ENCODE peak calls at places on chromosome 4, in eight cellular contexts. One of them, this sample, is unnamed.

GRCh38 chr4:24364852-24365251 is 219.5 kb downstream of the DHX15 start:
- DNase-seq in activated CD4-positive, alpha-beta T cell treated with anti-CD3 and anti-CD28 coated beads for 4 hours: no peak
- DNase-seq in CD4-positive, alpha-beta memory T cell: no peak
- DNase-seq in T-cell: no peak
- DNase-seq in ELR: no peak
- DNase-seq in D341Med: no peak
- DNase-seq in A172: no peak
- DNase-seq in H4: no peak
- DNase-seq in this sample: no peak

GRCh38 chr4:167282171-167282864 is 48.0 kb upstream of the SPOCK3 start:
- DNase-seq in T-cell: no peak
- DNase-seq in H4: no peak
- DNase-seq in ELR: peak
- DNase-seq in activated CD4-positive, alpha-beta T cell treated with anti-CD3 and anti-CD28 coated beads for 4 hours: no peak
- DNase-seq in A172: peak
- DNase-seq in D341Med: no peak
- DNase-seq in CD4-positive, alpha-beta memory T cell: no peak
- DNase-seq in this sample: peak

GRCh38 chr4:11632488-11632887 is 203.8 kb upstream of the HS3ST1 start:
- DNase-seq in H4: no peak
- DNase-seq in T-cell: no peak
- DNase-seq in CD4-positive, alpha-beta memory T cell: no peak
- DNase-seq in ELR: no peak
- DNase-seq in D341Med: no peak
- DNase-seq in activated CD4-positive, alpha-beta T cell treated with anti-CD3 and anti-CD28 coated beads for 4 hours: no peak
- DNase-seq in A172: peak
- DNase-seq in this sample: peak

GRCh38 chr4:109184421-109184956 is 118.0 kb downstream of the COL25A1 start:
- DNase-seq in T-cell: no peak
- DNase-seq in ELR: no peak
- DNase-seq in A172: peak
- DNase-seq in CD4-positive, alpha-beta memory T cell: no peak
- DNase-seq in activated CD4-positive, alpha-beta T cell treated with anti-CD3 and anti-CD28 coated beads for 4 hours: no peak
- DNase-seq in D341Med: no peak
- DNase-seq in H4: no peak
- DNase-seq in this sample: no peak

GRCh38 chr4:129747756-129748155 is 651.8 kb downstream of the C4orf33 start:
- DNase-seq in CD4-positive, alpha-beta memory T cell: no peak
- DNase-seq in activated CD4-positive, alpha-beta T cell treated with anti-CD3 and anti-CD28 coated beads for 4 hours: no peak
- DNase-seq in ELR: no peak
- DNase-seq in H4: no peak
- DNase-seq in T-cell: no peak
- DNase-seq in D341Med: no peak
- DNase-seq in A172: no peak
- DNase-seq in this sample: peak

GRCh38 chr4:31674313-31674947 is 954.3 kb downstream of the PCDH7 start:
- DNase-seq in CD4-positive, alpha-beta memory T cell: no peak
- DNase-seq in A172: peak
- DNase-seq in H4: peak
- DNase-seq in activated CD4-positive, alpha-beta T cell treated with anti-CD3 and anti-CD28 coated beads for 4 hours: no peak
- DNase-seq in D341Med: peak
- DNase-seq in ELR: peak
- DNase-seq in T-cell: no peak
- DNase-seq in this sample: peak

GRCh38 chr4:89998350-89999098 is 103.9 kb downstream of the MMRN1 start:
- DNase-seq in A172: no peak
- DNase-seq in CD4-positive, alpha-beta memory T cell: no peak
- DNase-seq in H4: no peak
- DNase-seq in activated CD4-positive, alpha-beta T cell treated with anti-CD3 and anti-CD28 coated beads for 4 hours: no peak
- DNase-seq in T-cell: no peak
- DNase-seq in ELR: no peak
- DNase-seq in D341Med: no peak
- DNase-seq in this sample: no peak

GRCh38 chr4:139728840-139729239 is 63.2 kb downstream of the MGST2 start:
- DNase-seq in D341Med: no peak
- DNase-seq in H4: no peak
- DNase-seq in CD4-positive, alpha-beta memory T cell: no peak
- DNase-seq in T-cell: no peak
- DNase-seq in activated CD4-positive, alpha-beta T cell treated with anti-CD3 and anti-CD28 coated beads for 4 hours: no peak
- DNase-seq in ELR: no peak
- DNase-seq in A172: no peak
- DNase-seq in this sample: no peak

GRCh38 chr4:109967798-109968520 is 55.3 kb downstream of the EGF start:
- DNase-seq in D341Med: no peak
- DNase-seq in T-cell: no peak
- DNase-seq in ELR: peak
- DNase-seq in H4: no peak
- DNase-seq in CD4-positive, alpha-beta memory T cell: no peak
- DNase-seq in A172: peak
- DNase-seq in activated CD4-positive, alpha-beta T cell treated with anti-CD3 and anti-CD28 coated beads for 4 hours: no peak
- DNase-seq in this sample: peak

GRCh38 chr4:113682730-113683129 is 78.8 kb downstream of the CAMK2D start:
- DNase-seq in T-cell: no peak
- DNase-seq in CD4-positive, alpha-beta memory T cell: no peak
- DNase-seq in activated CD4-positive, alpha-beta T cell treated with anti-CD3 and anti-CD28 coated beads for 4 hours: no peak
- DNase-seq in A172: no peak
- DNase-seq in D341Med: no peak
- DNase-seq in ELR: peak
- DNase-seq in H4: no peak
- DNase-seq in this sample: peak

GRCh38 chr4:7256989-7257810 is 64.9 kb downstream of the SORCS2 start:
- DNase-seq in A172: peak
- DNase-seq in CD4-positive, alpha-beta memory T cell: no peak
- DNase-seq in activated CD4-positive, alpha-beta T cell treated with anti-CD3 and anti-CD28 coated beads for 4 hours: no peak
- DNase-seq in ELR: no peak
- DNase-seq in H4: no peak
- DNase-seq in D341Med: no peak
- DNase-seq in T-cell: no peak
- DNase-seq in this sample: no peak

GRCh38 chr4:75705198-75705712 is 19.1 kb upstream of the USO1 start:
- DNase-seq in CD4-positive, alpha-beta memory T cell: no peak
- DNase-seq in ELR: no peak
- DNase-seq in H4: no peak
- DNase-seq in T-cell: no peak
- DNase-seq in activated CD4-positive, alpha-beta T cell treated with anti-CD3 and anti-CD28 coated beads for 4 hours: no peak
- DNase-seq in A172: no peak
- DNase-seq in D341Med: no peak
- DNase-seq in this sample: no peak

GRCh38 chr4:74117024-74117534 is 18.1 kb upstream of the CXCL2 start:
- DNase-seq in A172: peak
- DNase-seq in activated CD4-positive, alpha-beta T cell treated with anti-CD3 and anti-CD28 coated beads for 4 hours: no peak
- DNase-seq in H4: peak
- DNase-seq in D341Med: no peak
- DNase-seq in CD4-positive, alpha-beta memory T cell: no peak
- DNase-seq in T-cell: no peak
- DNase-seq in ELR: peak
- DNase-seq in this sample: peak

GRCh38 chr4:41365726-41366125 is 109.0 kb downstream of the UCHL1 start:
- DNase-seq in T-cell: no peak
- DNase-seq in ELR: no peak
- DNase-seq in A172: no peak
- DNase-seq in activated CD4-positive, alpha-beta T cell treated with anti-CD3 and anti-CD28 coated beads for 4 hours: no peak
- DNase-seq in H4: no peak
- DNase-seq in D341Med: no peak
- DNase-seq in CD4-positive, alpha-beta memory T cell: no peak
- DNase-seq in this sample: no peak

GRCh38 chr4:82284475-82284857 is 89.3 kb downstream of the HNRNPD start:
- DNase-seq in D341Med: no peak
- DNase-seq in CD4-positive, alpha-beta memory T cell: no peak
- DNase-seq in activated CD4-positive, alpha-beta T cell treated with anti-CD3 and anti-CD28 coated beads for 4 hours: no peak
- DNase-seq in ELR: no peak
- DNase-seq in T-cell: no peak
- DNase-seq in A172: no peak
- DNase-seq in H4: no peak
- DNase-seq in this sample: no peak

GRCh38 chr4:56410247-56410646 is 23.0 kb upstream of the AASDH start:
- DNase-seq in ELR: peak
- DNase-seq in D341Med: peak
- DNase-seq in activated CD4-positive, alpha-beta T cell treated with anti-CD3 and anti-CD28 coated beads for 4 hours: no peak
- DNase-seq in CD4-positive, alpha-beta memory T cell: no peak
- DNase-seq in A172: peak
- DNase-seq in H4: peak
- DNase-seq in T-cell: no peak
- DNase-seq in this sample: peak

GRCh38 chr4:42352049-42352448 is 45.2 kb upstream of the SHISA3 start:
- DNase-seq in CD4-positive, alpha-beta memory T cell: no peak
- DNase-seq in H4: no peak
- DNase-seq in T-cell: no peak
- DNase-seq in ELR: no peak
- DNase-seq in activated CD4-positive, alpha-beta T cell treated with anti-CD3 and anti-CD28 coated beads for 4 hours: no peak
- DNase-seq in D341Med: no peak
- DNase-seq in A172: no peak
- DNase-seq in this sample: no peak

GRCh38 chr4:142718981-142719380 is 127.1 kb downstream of the INPP4B start:
- DNase-seq in H4: no peak
- DNase-seq in CD4-positive, alpha-beta memory T cell: no peak
- DNase-seq in activated CD4-positive, alpha-beta T cell treated with anti-CD3 and anti-CD28 coated beads for 4 hours: no peak
- DNase-seq in ELR: peak
- DNase-seq in D341Med: no peak
- DNase-seq in A172: no peak
- DNase-seq in T-cell: no peak
- DNase-seq in this sample: peak

GRCh38 chr4:67456577-67457196 is 88.6 kb downstream of the CENPC start:
- DNase-seq in H4: no peak
- DNase-seq in CD4-positive, alpha-beta memory T cell: no peak
- DNase-seq in D341Med: no peak
- DNase-seq in activated CD4-positive, alpha-beta T cell treated with anti-CD3 and anti-CD28 coated beads for 4 hours: no peak
- DNase-seq in ELR: no peak
- DNase-seq in A172: no peak
- DNase-seq in T-cell: no peak
- DNase-seq in this sample: no peak

GRCh38 chr4:158122501-158122900 is 50.3 kb downstream of the GASK1B start:
- DNase-seq in activated CD4-positive, alpha-beta T cell treated with anti-CD3 and anti-CD28 coated beads for 4 hours: no peak
- DNase-seq in H4: no peak
- DNase-seq in CD4-positive, alpha-beta memory T cell: no peak
- DNase-seq in A172: no peak
- DNase-seq in D341Med: no peak
- DNase-seq in ELR: no peak
- DNase-seq in T-cell: no peak
- DNase-seq in this sample: peak

GRCh38 chr4:35966558-35966957 is 277.8 kb downstream of the ARAP2 start:
- DNase-seq in ELR: peak
- DNase-seq in activated CD4-positive, alpha-beta T cell treated with anti-CD3 and anti-CD28 coated beads for 4 hours: no peak
- DNase-seq in T-cell: no peak
- DNase-seq in CD4-positive, alpha-beta memory T cell: no peak
- DNase-seq in A172: no peak
- DNase-seq in H4: no peak
- DNase-seq in D341Med: no peak
- DNase-seq in this sample: no peak

This sample was measured in epithelial cell of esophagus.